ENCODE peak calls at places on chromosomes 7 and 10, in five cellular contexts. Z is CD8-positive, alpha-beta memory T cell; L is psoas muscle; A is A549; B is neural progenitor cell. F is an unnamed sample.

GRCh38 chr7:117227091-117227490 is 95.8 kb downstream of the WNT2 start:
- DNase-seq in Z (no peak), A (no peak), L (no peak), B (no peak), F (no peak)

GRCh38 chr7:18426564-18427226 is 68.9 kb upstream of the HDAC9 start:
- DNase-seq in B (no peak), A (no peak), L (no peak), Z (no peak), F (no peak)

GRCh38 chr10:112345202-112345601 is 28.7 kb upstream of the ACSL5 start:
- DNase-seq in L (no peak), B (no peak), Z (no peak), A (no peak), F (no peak)

GRCh38 chr10:104232613-104233102 is 494 bp upstream of the CFAP43 start:
- DNase-seq in Z (no peak), B (no peak), L (no peak), A (no peak), F (no peak)

GRCh38 chr10:35236739-35237138 is 99.6 kb upstream of the CCNY start:
- DNase-seq in L (no peak), Z (no peak), A (peak), B (peak), F (peak)

GRCh38 chr7:1557006-1557405 is 1.0 kb upstream of the TMEM184A start:
- DNase-seq in B (no peak), L (no peak), Z (no peak), A (no peak), F (no peak)

GRCh38 chr7:108603922-108604684 is 34.4 kb downstream of the DNAJB9 start:
- DNase-seq in B (no peak), A (no peak), Z (no peak), L (no peak), F (no peak)

GRCh38 chr7:55223023-55223422 is 142.1 kb upstream of the LANCL2 start:
- DNase-seq in L (no peak), A (no peak), B (no peak), Z (no peak), F (no peak)

GRCh38 chr10:122461729-122462532 is 578 bp downstream of the HTRA1 start:
- DNase-seq in A (peak), B (peak), L (peak), Z (no peak), F (no peak)

GRCh38 chr10:36736311-36736710 is 389.1 kb upstream of the ANKRD30A start:
- DNase-seq in B (no peak), L (no peak), A (no peak), Z (no peak), F (no peak)

GRCh38 chr7:24871765-24872164 is 108.2 kb downstream of the OSBPL3 start:
- DNase-seq in L (no peak), A (no peak), Z (no peak), B (no peak), F (no peak)

GRCh38 chr10:102418612-102419560 is at the start of gene PSD:
- DNase-seq in Z (no peak), A (no peak), B (peak), L (no peak), F (no peak)

GRCh38 chr10:3451516-3452185 is 279.1 kb upstream of the PITRM1 start:
- DNase-seq in A (no peak), Z (no peak), B (no peak), L (no peak), F (no peak)

GRCh38 chr7:964401-965231 is 10.1 kb upstream of the ADAP1 start:
- DNase-seq in Z (no peak), B (peak), L (peak), A (no peak), F (no peak)

GRCh38 chr7:88243345-88243909 is 23.6 kb upstream of the SRI start:
- DNase-seq in A (peak), L (no peak), Z (no peak), B (peak), F (peak)

GRCh38 chr10:122188706-122189105 is 82.4 kb upstream of the BTBD16 start:
- DNase-seq in Z (no peak), L (no peak), B (no peak), A (no peak), F (no peak)

GRCh38 chr7:125481323-125481722 is 551.7 kb upstream of the POT1 start:
- DNase-seq in B (no peak), Z (no peak), A (no peak), L (no peak), F (no peak)

GRCh38 chr10:124345521-124345920 is 73.2 kb downstream of the OAT start:
- DNase-seq in L (no peak), B (no peak), A (no peak), Z (no peak), F (no peak)

GRCh38 chr10:1738950-1739349 is 1.6 kb upstream of the ADARB2 start:
- DNase-seq in A (no peak), L (no peak), B (no peak), Z (no peak), F (no peak)

GRCh38 chr7:21912305-21912704 is 33.4 kb downstream of the CDCA7L start:
- DNase-seq in B (no peak), L (no peak), A (no peak), Z (no peak), F (no peak)

GRCh38 chr10:13483951-13484350 is 44.9 kb downstream of the BEND7 start:
- DNase-seq in A (no peak), Z (no peak), B (no peak), L (no peak), F (no peak)

GRCh38 chr10:122296363-122297120 is 25.4 kb downstream of the BTBD16 start:
- DNase-seq in B (no peak), Z (no peak), A (no peak), L (no peak), F (no peak)

GRCh38 chr10:23314835-23315239 is 29.8 kb downstream of the C10orf67 start:
- DNase-seq in Z (peak), B (peak), A (peak), L (no peak), F (peak)

GRCh38 chr7:24812313-24812945 is 55.2 kb upstream of the GSDME start:
- DNase-seq in A (peak), B (peak), Z (peak), L (peak), F (peak)

GRCh38 chr7:74343281-74344127 is 54.3 kb downstream of the CLIP2 start:
- DNase-seq in L (no peak), Z (no peak), B (no peak), A (peak), F (no peak)

GRCh38 chr10:113222207-113222606 is 272.2 kb downstream of the TCF7L2 start:
- DNase-seq in A (no peak), L (no peak), Z (no peak), B (no peak), F (no peak)

GRCh38 chr7:148628011-148628410 is 37.4 kb downstream of the C7orf33 start:
- DNase-seq in A (no peak), L (no peak), B (no peak), Z (no peak), F (no peak)

DNA sequence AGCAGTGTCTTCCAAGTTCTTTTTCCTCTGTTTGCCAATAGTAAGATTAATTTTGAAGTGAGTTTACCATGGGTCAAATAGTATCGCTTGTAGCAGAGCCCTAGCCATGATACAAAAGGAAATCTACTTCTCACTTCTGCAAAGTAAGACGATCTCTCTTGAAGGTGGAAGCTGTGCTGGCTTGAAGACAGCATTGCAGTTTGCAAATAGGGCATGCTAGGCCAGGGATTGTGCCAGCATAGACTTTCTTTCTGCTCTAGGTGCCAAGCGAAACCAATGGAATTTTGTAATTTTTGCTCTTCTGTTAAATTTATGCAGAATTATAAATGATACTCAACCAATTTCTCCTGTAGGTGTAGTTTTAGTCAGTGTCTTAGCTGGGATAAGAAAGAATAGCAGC is 74.5 kb downstream of the SLC13A1 start:
- DNase-seq in B (no peak), A (no peak), Z (no peak), L (no peak), F (no peak)
- H3K4me3 ChIP-seq in B (no peak), A (no peak), Z (no peak), L (no peak), F (no peak)

GRCh38 chr10:15222511-15222910 is 54.0 kb upstream of the NMT2 start:
- DNase-seq in Z (no peak), A (no peak), B (no peak), L (no peak), F (no peak)
- H3K27ac ChIP-seq in Z (no peak), A (no peak), B (no peak), L (no peak), F (no peak)

GRCh38 chr7:105019269-105019668 is 5.3 kb downstream of the KMT2E start:
- DNase-seq in Z (no peak), B (no peak), L (no peak), A (no peak), F (no peak)
- H3K4me3 ChIP-seq in Z (no peak), B (no peak), L (peak), A (no peak), F (no peak)

GRCh38 chr10:133372507-133372906 is 647 bp downstream of the ECHS1 start:
- DNase-seq in B (no peak), Z (no peak), A (no peak), L (no peak), F (no peak)
- H3K27ac ChIP-seq in B (no peak), Z (no peak), A (peak), L (no peak), F (no peak)

GRCh38 chr7:143380264-143380645 is 890 bp upstream of the ZYX start:
- DNase-seq in B (peak), L (peak), Z (peak), A (peak), F (peak)

GRCh38 chr7:143380646-143381426 is at the start of gene ZYX:
- DNase-seq in A (peak), B (peak), L (peak), Z (peak), F (peak)

GRCh38 chr7:143382126-143382790 is 1.1 kb downstream of the ZYX start:
- DNase-seq in L (no peak), A (no peak), B (no peak), Z (no peak), F (no peak)

GRCh38 chr7:143381427-143382125 is 431 bp downstream of the ZYX start:
- DNase-seq in Z (no peak), L (peak), B (peak), A (no peak), F (peak)

DNA sequence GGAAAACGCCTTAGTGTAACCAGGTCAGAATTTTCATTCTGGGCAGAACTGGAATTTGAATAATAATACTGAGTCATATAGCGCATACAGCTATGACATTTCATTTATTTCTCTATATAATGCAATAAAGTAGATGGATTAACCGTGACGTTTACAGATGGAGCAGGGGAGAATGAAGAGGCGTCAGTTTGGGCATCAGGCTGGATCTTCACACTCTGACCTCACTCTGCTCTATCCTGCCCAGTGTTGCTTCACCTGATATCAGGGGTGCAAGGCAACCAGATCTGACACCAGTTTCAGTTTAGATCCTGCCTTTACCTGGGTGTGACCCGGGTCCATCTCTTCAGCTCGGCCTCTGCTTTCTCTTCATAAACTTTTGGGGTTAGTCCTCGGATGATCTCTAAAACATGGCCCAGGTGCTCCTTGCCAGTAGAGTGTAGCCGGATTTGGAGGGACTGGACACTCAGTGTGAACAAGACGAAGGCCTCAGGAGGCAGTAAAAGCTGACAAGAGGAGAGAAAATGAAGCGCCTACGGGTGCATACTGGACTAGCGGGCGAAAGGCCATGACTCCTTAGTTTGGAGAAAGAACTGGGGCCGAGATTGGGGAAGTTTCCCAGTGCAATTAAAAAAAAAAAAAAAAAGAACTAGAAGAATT is 1.4 kb upstream of the ZYX start:
- DNase-seq in B (no peak), A (no peak), Z (no peak), L (no peak), F (no peak)
- H3K4me3 ChIP-seq in B (peak), A (peak), Z (peak), L (peak), F (peak)

DNA sequence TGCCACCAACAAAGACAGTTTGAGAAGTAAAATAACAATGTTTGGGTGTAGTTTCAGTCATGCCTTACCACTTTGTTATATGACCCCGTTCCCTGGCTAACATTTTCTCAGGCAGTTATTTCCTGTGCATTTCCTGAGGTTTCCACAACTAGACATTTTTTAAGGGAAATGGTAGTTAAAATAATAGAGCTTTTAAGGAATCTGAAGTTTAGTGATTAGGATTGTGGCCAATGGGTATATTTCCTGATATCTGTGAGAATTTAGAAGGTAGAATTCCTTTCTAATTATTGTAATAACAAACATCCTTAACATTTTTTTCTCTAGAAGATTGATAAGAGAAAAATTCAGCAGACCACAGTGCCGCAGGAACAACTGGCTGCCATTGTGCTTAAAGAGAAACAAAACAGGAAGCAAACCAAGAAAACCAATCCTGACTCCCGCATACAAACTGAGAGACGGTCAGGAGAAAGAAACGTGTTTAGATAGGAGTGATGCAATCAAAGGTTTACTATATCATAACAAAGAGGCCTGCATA is 193.6 kb downstream of the MBL2 start:
- DNase-seq in Z (no peak), L (no peak), A (no peak), B (no peak), F (peak)
- H3K27ac ChIP-seq in Z (no peak), L (no peak), A (no peak), B (no peak), F (peak)

GRCh38 chr10:84540617-84541288 is 212.4 kb downstream of the CCSER2 start:
- DNase-seq in B (peak), A (peak), L (peak), Z (peak), F (no peak)
- H3K4me3 ChIP-seq in B (peak), A (peak), L (peak), Z (peak), F (no peak)

DNA sequence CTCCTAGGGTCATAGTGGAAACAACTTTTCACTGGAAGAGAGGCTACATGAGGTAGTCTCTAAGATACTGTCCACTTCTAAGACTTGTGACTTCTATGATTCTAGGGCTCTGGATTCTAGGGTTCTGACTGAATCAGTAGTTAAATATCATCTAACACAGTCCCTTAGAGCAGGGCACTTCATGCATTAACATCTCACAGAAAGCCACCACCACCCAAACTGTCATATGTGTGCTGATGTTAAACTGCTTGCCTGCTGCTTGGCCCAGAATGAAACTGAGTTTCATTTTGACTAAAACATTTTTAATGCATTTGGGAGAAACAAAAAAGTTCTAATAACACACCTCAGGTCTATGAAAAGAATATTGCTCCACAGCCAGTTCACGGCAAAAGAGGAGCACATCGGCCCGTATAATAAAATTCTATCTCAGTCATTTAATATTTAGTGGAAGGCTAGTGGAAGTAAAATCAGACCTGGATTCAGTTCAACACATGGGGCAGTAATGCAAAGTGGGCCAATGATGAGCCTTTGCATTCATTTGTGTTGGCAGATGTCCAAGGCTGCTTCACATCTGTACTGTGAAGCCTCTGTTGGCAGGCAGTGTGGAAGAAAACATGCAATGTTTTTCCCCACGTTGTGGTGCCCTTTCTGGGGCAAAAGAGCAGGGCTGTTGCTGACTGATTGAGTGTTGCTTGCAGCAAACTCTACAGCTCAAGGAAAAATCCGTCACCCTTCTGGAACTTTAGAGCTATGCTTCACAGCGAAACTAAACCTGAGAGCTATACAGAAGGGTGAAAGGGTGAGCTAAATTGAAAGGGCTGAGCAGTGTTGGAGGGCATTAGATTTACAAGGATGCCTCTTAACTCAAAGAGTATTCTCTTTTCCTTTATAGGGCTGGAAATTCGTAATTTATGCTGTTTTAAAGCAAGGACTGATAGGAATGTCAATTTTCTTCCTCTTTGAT is 33.5 kb upstream of the AUTS2 start:
- DNase-seq in L (no peak), Z (no peak), A (no peak), B (no peak), F (peak)
- H3K27ac ChIP-seq in L (no peak), Z (no peak), A (no peak), B (no peak), F (no peak)